ENCODE peak calls at places on chromosome 6, in six cellular contexts. One of them, this sample, is unnamed.

GRCh38 chr6:82062219-82062618 is 185.3 kb downstream of the IBTK start:
- DNase-seq in mesenchymal stem cell: no peak
- DNase-seq in IMR-90: no peak
- DNase-seq in neuronal stem cell: no peak
- DNase-seq in H1: no peak
- DNase-seq in trophoblast cell: no peak
- DNase-seq in this sample: no peak

GRCh38 chr6:167795874-167796667 is 30.6 kb upstream of the AFDN start:
- DNase-seq in mesenchymal stem cell: no peak
- DNase-seq in IMR-90: no peak
- DNase-seq in neuronal stem cell: no peak
- DNase-seq in H1: no peak
- DNase-seq in trophoblast cell: peak; percentile 30
- DNase-seq in this sample: no peak

GRCh38 chr6:106927531-106928398 is 46.8 kb downstream of the CD24 start:
- DNase-seq in mesenchymal stem cell: peak; percentile 52
- DNase-seq in IMR-90: peak; percentile 21
- DNase-seq in neuronal stem cell: peak; percentile 69
- DNase-seq in H1: peak; percentile 43
- DNase-seq in trophoblast cell: peak; percentile 40
- DNase-seq in this sample: peak; percentile 60

GRCh38 chr6:5468586-5468985 is 207.3 kb downstream of the FARS2 start:
- DNase-seq in mesenchymal stem cell: peak; percentile 55
- DNase-seq in IMR-90: no peak
- DNase-seq in neuronal stem cell: no peak
- DNase-seq in H1: no peak
- DNase-seq in trophoblast cell: no peak
- DNase-seq in this sample: no peak

GRCh38 chr6:125170376-125170775 is 16.8 kb downstream of the TPD52L1 start:
- DNase-seq in mesenchymal stem cell: no peak
- DNase-seq in IMR-90: peak; percentile 59
- DNase-seq in neuronal stem cell: no peak
- DNase-seq in H1: no peak
- DNase-seq in trophoblast cell: no peak
- DNase-seq in this sample: no peak

GRCh38 chr6:1535295-1535694 is 74.4 kb upstream of the FOXC1 start:
- DNase-seq in mesenchymal stem cell: no peak
- DNase-seq in IMR-90: no peak
- DNase-seq in neuronal stem cell: no peak
- DNase-seq in H1: no peak
- DNase-seq in trophoblast cell: no peak
- DNase-seq in this sample: peak; percentile 38

GRCh38 chr6:41439524-41440418 is 104.4 kb downstream of the NCR2 start:
- DNase-seq in mesenchymal stem cell: no peak
- DNase-seq in IMR-90: no peak
- DNase-seq in neuronal stem cell: no peak
- DNase-seq in H1: no peak
- DNase-seq in trophoblast cell: no peak
- DNase-seq in this sample: peak; percentile 66

GRCh38 chr6:112202639-112203341 is 51.6 kb downstream of the LAMA4 start:
- DNase-seq in mesenchymal stem cell: peak; percentile 45
- DNase-seq in IMR-90: no peak
- DNase-seq in neuronal stem cell: no peak
- DNase-seq in H1: no peak
- DNase-seq in trophoblast cell: peak; percentile 50
- DNase-seq in this sample: no peak

GRCh38 chr6:151442359-151442758 is 9.6 kb downstream of the RMND1 start:
- DNase-seq in mesenchymal stem cell: no peak
- DNase-seq in IMR-90: no peak
- DNase-seq in neuronal stem cell: no peak
- DNase-seq in H1: no peak
- DNase-seq in trophoblast cell: peak; percentile 29
- DNase-seq in this sample: no peak

GRCh38 chr6:132399376-132400074 is 1.8 kb downstream of the MOXD1 start:
- DNase-seq in mesenchymal stem cell: peak; percentile 29
- DNase-seq in IMR-90: peak; percentile 85
- DNase-seq in neuronal stem cell: no peak
- DNase-seq in H1: no peak
- DNase-seq in trophoblast cell: no peak
- DNase-seq in this sample: no peak

DNA sequence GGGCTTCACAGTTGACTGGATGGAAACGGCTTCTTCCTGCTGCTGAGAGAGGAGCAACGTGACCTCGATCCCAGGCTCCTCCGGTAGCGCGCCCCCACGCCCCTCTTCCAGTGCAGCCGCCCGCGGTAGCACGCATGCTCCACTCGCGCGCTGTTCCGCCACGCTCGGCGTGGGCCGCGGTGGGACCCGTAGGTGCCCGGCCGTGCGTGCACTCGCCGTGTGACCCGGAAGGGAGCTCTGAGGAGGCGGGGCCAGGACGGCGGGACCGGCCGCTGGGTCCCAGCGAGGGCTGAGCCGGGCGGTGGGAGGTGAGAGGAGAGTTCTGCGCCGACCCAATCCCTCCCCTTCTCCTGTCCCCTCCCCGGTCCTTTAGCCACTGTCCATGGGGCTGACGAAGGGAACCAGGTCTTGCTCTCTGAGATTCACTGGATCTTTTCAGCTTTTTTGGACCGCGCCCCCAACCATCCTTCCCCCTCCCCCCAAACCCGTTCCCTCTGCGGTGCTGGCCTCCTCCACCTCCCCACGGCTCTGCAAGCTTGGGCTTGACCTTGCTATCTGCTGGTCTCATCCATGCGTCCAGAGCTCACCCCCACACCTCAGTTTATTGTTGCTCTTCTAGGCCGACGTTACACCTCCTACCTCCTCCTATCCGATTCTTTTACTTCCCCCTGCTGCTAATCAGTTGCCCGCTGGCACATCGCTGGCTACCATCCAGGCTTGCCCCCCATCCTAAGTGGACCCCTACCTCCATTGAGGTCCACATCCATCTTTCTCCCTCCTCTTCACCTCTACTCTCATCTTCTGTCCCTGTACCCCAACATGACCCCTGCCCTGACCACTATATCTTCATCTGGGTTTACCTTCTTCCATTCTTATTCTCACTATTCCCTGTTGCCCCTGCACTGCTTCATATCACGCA is at the start of gene CUL9:
- DNase-seq in mesenchymal stem cell: peak; percentile 70
- DNase-seq in IMR-90: peak; percentile 58
- DNase-seq in neuronal stem cell: peak; percentile 55
- DNase-seq in H1: no peak
- DNase-seq in trophoblast cell: peak; percentile 63
- DNase-seq in this sample: peak; percentile 68
- H3K18ac ChIP-seq in mesenchymal stem cell: peak within 1 kb of the TSS; percentile 97
- H3K18ac ChIP-seq in IMR-90: peak within 1 kb of the TSS; percentile 54
- H3K18ac ChIP-seq in neuronal stem cell: peak within 1 kb of the TSS; percentile 87
- H3K18ac ChIP-seq in H1: peak within 1 kb of the TSS; percentile 95
- H3K18ac ChIP-seq in trophoblast cell: peak within 1 kb of the TSS; percentile 62
- H3K18ac ChIP-seq in this sample: peak within 1 kb of the TSS; percentile 15

GRCh38 chr6:17621003-17621402 is 20.9 kb downstream of the FAM8A1 start:
- DNase-seq in mesenchymal stem cell: no peak
- DNase-seq in IMR-90: no peak
- DNase-seq in neuronal stem cell: no peak
- DNase-seq in H1: no peak
- DNase-seq in trophoblast cell: no peak
- DNase-seq in this sample: no peak

GRCh38 chr6:17624396-17624795 is 24.3 kb downstream of the FAM8A1 start:
- DNase-seq in mesenchymal stem cell: no peak
- DNase-seq in IMR-90: no peak
- DNase-seq in neuronal stem cell: no peak
- DNase-seq in H1: no peak
- DNase-seq in trophoblast cell: no peak
- DNase-seq in this sample: no peak

GRCh38 chr6:17622144-17622543 is 22.0 kb downstream of the FAM8A1 start:
- DNase-seq in mesenchymal stem cell: no peak
- DNase-seq in IMR-90: no peak
- DNase-seq in neuronal stem cell: no peak
- DNase-seq in H1: no peak
- DNase-seq in trophoblast cell: no peak
- DNase-seq in this sample: peak; percentile 21
- H3K36me3 ChIP-seq in mesenchymal stem cell: peaks cover 17% of the 10 kb centered on the region
- H3K36me3 ChIP-seq in IMR-90: peaks cover 31% of the 10 kb centered on the region
- H3K36me3 ChIP-seq in neuronal stem cell: peaks cover 12% of the 10 kb centered on the region
- H3K36me3 ChIP-seq in H1: peaks cover 31% of the 10 kb centered on the region
- H3K36me3 ChIP-seq in trophoblast cell: peaks cover 24% of the 10 kb centered on the region
- H3K36me3 ChIP-seq in this sample: no peaks in the 10 kb centered on the region

GRCh38 chr6:6758915-6759654 is 170.6 kb downstream of the LY86 start:
- DNase-seq in mesenchymal stem cell: peak; percentile 84
- DNase-seq in IMR-90: peak; percentile 61
- DNase-seq in neuronal stem cell: peak; percentile 84
- DNase-seq in H1: no peak
- DNase-seq in trophoblast cell: peak; percentile 54
- DNase-seq in this sample: peak; percentile 94
- H2BK120ac ChIP-seq in mesenchymal stem cell: peak overlapping the region; percentile 61
- H2BK120ac ChIP-seq in IMR-90: no peak overlapping the region
- H2BK120ac ChIP-seq in neuronal stem cell: no peak overlapping the region
- H2BK120ac ChIP-seq in H1: no peak overlapping the region
- H2BK120ac ChIP-seq in trophoblast cell: peak overlapping the region; percentile 50
- H2BK120ac ChIP-seq in this sample: no peak overlapping the region

DNA sequence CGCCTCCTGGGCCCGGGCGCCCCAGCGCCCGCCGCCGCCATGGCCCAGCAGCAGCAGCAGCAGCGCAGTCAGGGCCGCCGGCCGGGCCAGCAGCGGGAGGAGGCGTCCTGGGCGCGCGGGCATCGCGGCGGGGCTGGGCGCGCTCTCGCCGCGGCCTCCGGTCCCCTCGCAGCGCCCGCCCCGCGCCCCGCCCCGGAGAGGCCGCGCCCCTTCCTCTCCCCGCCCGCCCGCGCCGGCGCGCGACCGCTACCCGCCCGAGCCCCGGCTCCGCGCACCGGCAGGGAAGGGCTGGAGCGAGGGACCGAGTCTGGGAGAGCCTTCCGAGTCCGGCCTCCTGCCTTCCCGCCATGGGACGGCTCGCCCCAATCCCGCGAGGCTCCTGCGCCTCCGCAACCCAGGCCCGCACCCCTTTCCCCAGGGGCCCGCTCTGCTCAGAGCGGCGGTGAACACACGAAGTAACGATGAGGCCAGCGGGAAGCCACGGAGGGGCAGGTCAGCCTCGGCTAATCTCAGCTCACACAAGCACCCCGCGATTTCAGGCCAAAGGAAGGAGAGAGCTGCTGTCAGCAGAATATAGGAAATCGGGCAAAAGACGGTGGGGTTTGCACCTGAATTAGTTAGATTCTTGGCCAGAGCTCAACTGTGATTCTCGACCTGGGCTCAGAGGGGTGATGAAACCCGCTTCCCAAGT is at the start of gene TXNDC5:
- DNase-seq in mesenchymal stem cell: peak; percentile 68
- DNase-seq in IMR-90: peak; percentile 62
- DNase-seq in neuronal stem cell: peak; percentile 81
- DNase-seq in H1: no peak
- DNase-seq in trophoblast cell: peak; percentile 64
- DNase-seq in this sample: peak; percentile 71
- H3K18ac ChIP-seq in mesenchymal stem cell: peak within 1 kb of the TSS; percentile 99
- H3K18ac ChIP-seq in IMR-90: peak within 1 kb of the TSS; percentile 58
- H3K18ac ChIP-seq in neuronal stem cell: peak within 1 kb of the TSS; percentile 97
- H3K18ac ChIP-seq in H1: peak within 1 kb of the TSS; percentile 48
- H3K18ac ChIP-seq in trophoblast cell: peak within 1 kb of the TSS; percentile 92
- H3K18ac ChIP-seq in this sample: peak within 1 kb of the TSS; percentile 95

GRCh38 chr6:144664947-144665346 is 379.8 kb downstream of the UTRN start:
- DNase-seq in mesenchymal stem cell: no peak
- DNase-seq in IMR-90: no peak
- DNase-seq in neuronal stem cell: no peak
- DNase-seq in H1: no peak
- DNase-seq in trophoblast cell: no peak
- DNase-seq in this sample: no peak
- H3K36me3 ChIP-seq in mesenchymal stem cell: no peaks in the 10 kb centered on the region
- H3K36me3 ChIP-seq in IMR-90: no peaks in the 10 kb centered on the region
- H3K36me3 ChIP-seq in neuronal stem cell: no peaks in the 10 kb centered on the region
- H3K36me3 ChIP-seq in H1: no peaks in the 10 kb centered on the region
- H3K36me3 ChIP-seq in trophoblast cell: no peaks in the 10 kb centered on the region
- H3K36me3 ChIP-seq in this sample: no peaks in the 10 kb centered on the region

GRCh38 chr6:89970609-89971337 is 76.5 kb downstream of the GJA10 start:
- DNase-seq in mesenchymal stem cell: peak; percentile 67
- DNase-seq in IMR-90: peak; percentile 74
- DNase-seq in neuronal stem cell: peak; percentile 48
- DNase-seq in H1: no peak
- DNase-seq in trophoblast cell: peak; percentile 85
- DNase-seq in this sample: peak; percentile 57
- H2BK120ac ChIP-seq in mesenchymal stem cell: no peak overlapping the region
- H2BK120ac ChIP-seq in IMR-90: no peak overlapping the region
- H2BK120ac ChIP-seq in neuronal stem cell: no peak overlapping the region
- H2BK120ac ChIP-seq in H1: no peak overlapping the region
- H2BK120ac ChIP-seq in trophoblast cell: peak overlapping the region; percentile 89
- H2BK120ac ChIP-seq in this sample: no peak overlapping the region

GRCh38 chr6:98946877-98947410 is 802 bp downstream of the FBXL4 start:
- DNase-seq in mesenchymal stem cell: no peak
- DNase-seq in IMR-90: peak; percentile 13
- DNase-seq in neuronal stem cell: no peak
- DNase-seq in H1: no peak
- DNase-seq in trophoblast cell: no peak
- DNase-seq in this sample: peak; percentile 3
- H3K18ac ChIP-seq in mesenchymal stem cell: peak overlapping the region; percentile 94
- H3K18ac ChIP-seq in IMR-90: peak overlapping the region; percentile 47
- H3K18ac ChIP-seq in neuronal stem cell: peak overlapping the region; percentile 76
- H3K18ac ChIP-seq in H1: peak overlapping the region; percentile 66
- H3K18ac ChIP-seq in trophoblast cell: peak overlapping the region; percentile 96
- H3K18ac ChIP-seq in this sample: no peak overlapping the region

DNA sequence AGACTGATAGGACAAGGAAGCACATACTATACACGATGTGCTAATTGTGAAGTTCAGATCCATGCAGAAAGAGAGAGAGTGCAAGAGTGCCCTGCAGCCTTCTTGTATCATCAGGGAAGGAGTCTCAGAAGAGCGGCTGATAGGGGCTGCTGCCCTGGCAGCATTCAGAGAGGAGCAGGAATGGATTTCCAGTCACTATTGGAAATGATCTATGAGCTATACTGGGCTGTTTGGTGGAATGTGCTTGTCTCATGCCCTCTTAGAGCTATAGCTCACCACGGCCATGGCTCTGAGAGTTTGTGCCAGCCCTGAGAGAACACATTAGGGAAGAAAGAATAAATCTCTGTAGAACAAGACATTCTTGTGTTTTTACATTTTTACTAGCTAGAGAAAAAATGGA is 212.6 kb upstream of the RAB32 start:
- DNase-seq in mesenchymal stem cell: no peak
- DNase-seq in IMR-90: no peak
- DNase-seq in neuronal stem cell: no peak
- DNase-seq in H1: no peak
- DNase-seq in trophoblast cell: no peak
- DNase-seq in this sample: no peak
- H3K36me3 ChIP-seq in mesenchymal stem cell: no peaks in the 10 kb centered on the region
- H3K36me3 ChIP-seq in IMR-90: no peaks in the 10 kb centered on the region
- H3K36me3 ChIP-seq in neuronal stem cell: no peaks in the 10 kb centered on the region
- H3K36me3 ChIP-seq in H1: no peaks in the 10 kb centered on the region
- H3K36me3 ChIP-seq in trophoblast cell: no peaks in the 10 kb centered on the region
- H3K36me3 ChIP-seq in this sample: no peaks in the 10 kb centered on the region

This sample was measured in mesendoderm.